ENCODE peak calls at places on chromosome 13, in seven cellular contexts. H, B, E, T, V, N and W are unnamed samples.

GRCh38 chr13:84430441-84430840 is 548.2 kb upstream of the SLITRK1 start:
- DNase-seq in H (no peak), B (no peak), E (no peak), T (no peak), V (no peak), N (no peak), W (no peak)

GRCh38 chr13:73544175-73544574 is 485.4 kb downstream of the KLF5 start:
- DNase-seq in H (no peak), B (no peak), E (no peak), T (no peak), V (no peak), N (no peak), W (no peak)

GRCh38 chr13:34435338-34435737 is 506.7 kb upstream of the NBEA start:
- DNase-seq in H (no peak), B (no peak), E (no peak), T (no peak), V (no peak), N (no peak), W (no peak)

GRCh38 chr13:97295279-97296182 is 73.4 kb downstream of the MBNL2 start:
- DNase-seq in H (no peak), B (no peak), E (no peak), T (no peak), V (no peak), N (no peak), W (no peak)

GRCh38 chr13:41496420-41497234 is 39.3 kb downstream of the RGCC start:
- DNase-seq in H (no peak), B (no peak), E (peak; percentile 53), T (no peak), V (no peak), N (no peak), W (no peak)

GRCh38 chr13:85241045-85241444 is 558.2 kb downstream of the SLITRK6 start:
- DNase-seq in H (no peak), B (no peak), E (no peak), T (no peak), V (no peak), N (no peak), W (no peak)

GRCh38 chr13:33953203-33953602 is 135.3 kb downstream of the RFC3 start:
- DNase-seq in H (no peak), B (no peak), E (no peak), T (no peak), V (no peak), N (no peak), W (no peak)

GRCh38 chr13:64749301-64749700 is 2480.8 kb downstream of the PCDH9 start:
- DNase-seq in H (no peak), B (no peak), E (no peak), T (no peak), V (no peak), N (no peak), W (no peak)

GRCh38 chr13:23845309-23845708 is 43.9 kb downstream of the MIPEP start:
- DNase-seq in H (no peak), B (no peak), E (no peak), T (no peak), V (no peak), N (no peak), W (no peak)

GRCh38 chr13:92826197-92826596 is 400.4 kb upstream of the GPC6 start:
- DNase-seq in H (no peak), B (no peak), E (no peak), T (no peak), V (no peak), N (no peak), W (no peak)

GRCh38 chr13:26628706-26629105 is 71.2 kb downstream of the WASF3 start:
- DNase-seq in H (no peak), B (no peak), E (no peak), T (no peak), V (no peak), N (no peak), W (no peak)

GRCh38 chr13:19665427-19665859 is 32.0 kb downstream of the MPHOSPH8 start:
- DNase-seq in H (no peak), B (peak; percentile 53), E (no peak), T (no peak), V (no peak), N (no peak), W (no peak)

GRCh38 chr13:46392967-46393366 is 5.9 kb upstream of the RUBCNL start:
- DNase-seq in H (no peak), B (no peak), E (no peak), T (no peak), V (no peak), N (peak; percentile 16), W (no peak)

GRCh38 chr13:104098421-104098820 is 1032.2 kb upstream of the SLC10A2 start:
- DNase-seq in H (no peak), B (no peak), E (no peak), T (no peak), V (no peak), N (no peak), W (no peak)

GRCh38 chr13:101709952-101710351 is 257.5 kb downstream of the ITGBL1 start:
- DNase-seq in H (no peak), B (no peak), E (no peak), T (no peak), V (no peak), N (no peak), W (no peak)

GRCh38 chr13:97385854-97386253 is 48.1 kb upstream of the RAP2A start:
- DNase-seq in H (no peak), B (no peak), E (no peak), T (no peak), V (no peak), N (no peak), W (no peak)

GRCh38 chr13:71524245-71525002 is 342.6 kb downstream of the DACH1 start:
- DNase-seq in H (no peak), B (no peak), E (no peak), T (no peak), V (no peak), N (no peak), W (no peak)

GRCh38 chr13:50131998-50132936 is 117.0 kb downstream of the KCNRG start:
- DNase-seq in H (no peak), B (no peak), E (no peak), T (no peak), V (no peak), N (peak; percentile 37), W (no peak)

GRCh38 chr13:29496241-29496712 is 99.2 kb downstream of the SLC7A1 start:
- DNase-seq in H (no peak), B (peak; percentile 71), E (no peak), T (no peak), V (no peak), N (peak; percentile 16), W (peak; percentile 81)

DNA sequence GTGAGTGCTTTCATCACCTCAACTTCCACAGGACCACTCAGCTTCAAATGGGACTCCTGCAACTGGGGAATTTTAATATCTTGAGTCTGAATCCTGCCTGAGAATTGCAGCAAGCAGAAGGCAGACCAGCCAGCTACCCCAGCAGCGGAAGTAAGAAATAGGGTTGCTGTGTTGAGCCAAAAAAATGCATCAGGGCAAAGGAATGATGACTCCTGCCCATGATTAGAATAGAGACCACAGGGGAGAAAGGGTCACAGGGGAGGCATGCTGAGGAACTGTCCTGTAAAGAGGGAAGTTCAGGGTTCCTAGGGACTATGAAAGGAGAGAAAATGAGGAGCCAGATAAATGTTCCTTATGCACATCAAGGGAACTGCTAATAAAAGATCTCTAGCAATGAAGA is 370.2 kb downstream of the KCTD12 start:
- DNase-seq in H (no peak), B (no peak), E (no peak), T (no peak), V (no peak), N (no peak), W (no peak)
- H3K27ac ChIP-seq in H (no peak overlapping the region), B (no peak overlapping the region), E (no peak overlapping the region), T (no peak overlapping the region), V (no peak overlapping the region), N (no peak overlapping the region), W (peak overlapping the region; percentile 1)

DNA sequence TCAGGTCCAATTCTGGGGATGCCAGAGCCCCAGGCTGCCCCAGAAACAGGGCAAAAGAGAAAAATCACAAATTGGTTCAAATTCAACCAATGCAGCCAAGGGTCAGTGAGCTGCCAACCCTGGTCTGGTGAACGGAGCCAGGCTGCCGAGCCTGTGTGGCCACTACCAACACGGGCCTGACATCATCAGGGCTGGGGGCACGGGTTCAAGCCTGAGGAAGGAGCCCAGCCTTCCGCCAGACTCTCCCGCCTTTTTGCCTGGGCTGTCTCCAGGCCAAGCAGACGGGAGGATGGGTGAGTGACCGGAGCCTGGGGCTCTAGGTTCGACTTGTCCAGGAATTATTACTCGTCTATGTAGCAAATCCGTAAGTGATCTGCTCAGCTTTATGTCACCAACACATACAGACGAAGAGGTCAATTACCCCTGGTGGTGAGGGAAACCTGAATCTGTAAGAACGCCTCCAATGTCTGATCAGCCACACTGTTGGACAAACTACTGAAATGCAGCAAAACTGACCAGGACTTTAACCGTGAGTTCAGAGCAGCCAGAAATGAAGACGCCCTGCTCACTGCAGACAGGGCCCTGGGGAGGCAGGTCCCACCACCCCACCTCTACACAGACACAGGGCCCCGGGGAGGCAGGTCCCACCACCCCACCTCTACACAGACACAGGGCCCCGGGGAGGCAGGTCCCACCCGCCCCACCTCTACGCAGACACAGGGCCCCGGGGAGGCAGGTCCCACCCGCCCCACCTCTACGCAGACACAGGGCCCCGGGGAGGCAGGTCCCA is 31.8 kb downstream of the RAB20 start:
- DNase-seq in H (no peak), B (no peak), E (no peak), T (no peak), V (no peak), N (no peak), W (no peak)
- H3K4me1 ChIP-seq in H (peaks cover 5% of the 10 kb centered on the region), B (no peaks in the 10 kb centered on the region), E (peaks cover 22% of the 10 kb centered on the region), T (no peaks in the 10 kb centered on the region), V (peaks cover 16% of the 10 kb centered on the region), N (peaks cover 7% of the 10 kb centered on the region), W (peaks cover 22% of the 10 kb centered on the region)

DNA sequence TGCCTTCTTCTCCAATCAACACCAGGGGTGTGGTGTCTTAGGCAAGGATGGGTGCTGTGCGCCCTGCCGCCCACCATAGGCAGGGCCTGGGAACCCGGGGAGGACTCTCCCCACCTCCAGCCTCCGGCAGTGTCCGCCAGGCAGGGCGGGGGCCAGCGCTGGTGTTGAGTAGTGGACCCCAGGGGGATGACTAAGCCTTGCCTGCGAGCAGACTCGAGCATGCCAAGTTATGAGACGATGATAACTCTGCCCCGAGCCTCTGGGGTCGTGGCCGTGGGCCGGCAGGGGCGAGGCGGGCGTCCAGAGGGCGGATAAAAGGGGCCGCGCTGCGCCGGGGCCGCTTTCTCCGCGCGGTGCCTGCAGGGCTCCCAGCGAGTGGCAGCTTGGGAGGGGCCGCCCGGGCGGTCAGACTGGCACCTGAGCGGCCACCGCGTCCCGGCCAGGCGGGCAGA is at the start of gene MEDAG:
- DNase-seq in H (peak; percentile 6), B (peak; percentile 87), E (no peak), T (peak; percentile 89), V (no peak), N (no peak), W (peak; percentile 96)
- H3K27ac ChIP-seq in H (peak within 1 kb of the TSS; percentile 84), B (peak within 1 kb of the TSS; percentile 74), E (no peak within 1 kb of the TSS), T (peak within 1 kb of the TSS; percentile 67), V (no peak within 1 kb of the TSS), N (no peak within 1 kb of the TSS), W (peak within 1 kb of the TSS; percentile 95)

DNA sequence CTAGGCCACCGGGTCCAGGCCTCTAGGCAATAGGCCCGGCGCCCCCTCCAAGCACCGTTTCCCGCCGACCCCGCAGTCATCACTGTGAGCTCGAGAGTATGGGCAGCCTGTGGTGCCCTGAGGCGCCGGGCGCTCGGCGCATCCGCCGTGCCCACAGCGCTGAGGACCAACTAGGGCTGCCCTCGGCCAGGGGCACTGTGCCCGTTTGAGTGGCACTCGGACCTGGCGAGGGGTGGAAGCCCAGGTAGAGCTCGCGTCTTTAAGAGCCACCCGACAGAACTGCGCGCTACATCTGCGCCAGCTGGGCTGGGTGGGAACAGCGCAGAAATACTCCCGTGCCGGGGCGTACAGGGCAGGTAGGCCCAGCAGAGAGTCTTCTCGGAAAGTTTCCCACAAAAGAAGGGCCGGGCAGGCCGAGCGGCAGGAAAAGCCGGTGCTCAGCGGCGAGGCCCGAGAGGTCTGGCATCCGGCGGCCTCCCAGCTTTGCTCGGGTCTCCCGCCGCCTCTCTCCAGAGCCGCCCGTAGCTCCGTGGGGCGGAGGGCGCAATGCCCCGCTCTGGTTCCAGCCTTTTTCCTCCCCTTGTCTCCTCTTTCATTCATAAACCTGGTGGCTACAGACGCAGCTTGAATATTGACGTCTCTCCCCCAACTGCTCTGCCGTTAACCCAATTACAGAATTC is 5.4 kb upstream of the SOX1 start:
- DNase-seq in H (no peak), B (no peak), E (no peak), T (no peak), V (no peak), N (no peak), W (no peak)
- H3K4me1 ChIP-seq in H (peaks cover 14% of the 10 kb centered on the region), B (no peaks in the 10 kb centered on the region), E (no peaks in the 10 kb centered on the region), T (no peaks in the 10 kb centered on the region), V (peaks cover 9% of the 10 kb centered on the region), N (peaks cover 4% of the 10 kb centered on the region), W (no peaks in the 10 kb centered on the region)